ENCODE peak calls at places on chromosomes 1 and 21, in nine cellular contexts. C, E, P, T, M, U, Z, R and G are unnamed samples. For H3K4me1, the result is how much of the 10 kb centered on the place peaks cover.

GRCh38 chr1:100868364-100868995 is 26.2 kb downstream of the EXTL2 start:
- DNase-seq in R (peak), C (no peak), U (no peak), T (peak), P (no peak), E (no peak), M (peak), Z (no peak), G (peak)

GRCh38 chr1:21325231-21325718 is 35.0 kb upstream of the ECE1 start:
- DNase-seq in P (no peak), E (no peak), Z (no peak), M (no peak), C (no peak), R (no peak), U (no peak), T (no peak), G (no peak)

GRCh38 chr1:234573711-234574299 is 36.2 kb downstream of the IRF2BP2 start:
- DNase-seq in C (no peak), P (no peak), Z (no peak), R (peak), E (no peak), M (peak), U (no peak), T (no peak), G (no peak)

GRCh38 chr1:16218014-16218673 is 5.7 kb upstream of the ARHGEF19 start:
- DNase-seq in P (no peak), T (no peak), C (peak), R (no peak), U (peak), M (no peak), Z (no peak), E (no peak), G (no peak)

GRCh38 chr1:160219062-160219929 is 14.1 kb downstream of the PEA15 start:
- DNase-seq in U (no peak), T (peak), E (peak), M (peak), P (no peak), Z (no peak), R (peak), C (peak), G (peak)

GRCh38 chr21:39314155-39315027 is 959 bp upstream of the BRWD1 start:
- DNase-seq in U (peak), Z (no peak), R (peak), T (peak), P (no peak), C (peak), M (peak), E (peak), G (peak)

GRCh38 chr1:25985171-25985570 is 12.7 kb downstream of the PAFAH2 start:
- DNase-seq in R (no peak), P (no peak), E (no peak), U (no peak), T (no peak), Z (no peak), M (no peak), C (no peak), G (no peak)

GRCh38 chr21:20822559-20823133 is 175.6 kb upstream of the NCAM2 start:
- DNase-seq in M (no peak), C (no peak), P (no peak), U (no peak), Z (no peak), E (no peak), R (no peak), T (no peak), G (no peak)

GRCh38 chr1:240801445-240801844 is 189.5 kb upstream of the GREM2 start:
- DNase-seq in U (no peak), P (no peak), R (no peak), Z (no peak), E (no peak), M (peak), C (no peak), T (no peak), G (no peak)

GRCh38 chr21:44297525-44298290 is 2.1 kb upstream of the PFKL start:
- DNase-seq in C (peak), P (no peak), M (peak), R (peak), Z (peak), U (peak), E (peak), T (peak), G (peak)

GRCh38 chr21:38712076-38712475 is 93.7 kb upstream of the ETS2 start:
- DNase-seq in M (peak), C (peak), P (no peak), T (peak), R (peak), E (peak), Z (no peak), U (no peak), G (peak)

DNA sequence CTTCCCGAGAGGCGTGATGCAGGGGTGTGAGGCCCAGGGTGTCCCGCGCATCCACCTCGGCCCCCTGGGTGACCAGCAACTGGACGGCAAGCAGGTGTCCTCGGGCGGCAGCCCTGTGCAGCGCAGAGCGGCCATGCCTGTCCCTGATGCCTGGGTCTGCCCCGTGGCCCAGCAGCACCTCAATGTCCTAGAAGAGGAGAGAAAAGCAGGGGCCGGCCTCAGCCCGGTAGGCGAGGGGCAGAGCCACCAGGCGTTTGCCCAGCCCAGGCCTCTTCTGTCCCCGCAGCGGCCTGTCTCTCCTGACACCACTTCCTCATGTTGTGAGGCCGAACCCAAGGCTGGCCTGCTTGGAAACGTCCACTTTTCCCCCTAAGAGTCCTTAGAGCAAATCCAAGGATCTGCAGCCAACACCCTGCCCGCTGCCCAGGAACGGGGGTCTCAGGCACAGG is 1.7 kb downstream of the ANKRD65 start:
- DNase-seq in C (no peak), R (no peak), M (no peak), U (no peak), E (no peak), T (no peak), P (no peak), Z (no peak), G (no peak)
- H3K27ac ChIP-seq in C (peak), R (no peak), M (no peak), U (peak), E (no peak), T (no peak), P (peak), Z (peak), G (no peak)

DNA sequence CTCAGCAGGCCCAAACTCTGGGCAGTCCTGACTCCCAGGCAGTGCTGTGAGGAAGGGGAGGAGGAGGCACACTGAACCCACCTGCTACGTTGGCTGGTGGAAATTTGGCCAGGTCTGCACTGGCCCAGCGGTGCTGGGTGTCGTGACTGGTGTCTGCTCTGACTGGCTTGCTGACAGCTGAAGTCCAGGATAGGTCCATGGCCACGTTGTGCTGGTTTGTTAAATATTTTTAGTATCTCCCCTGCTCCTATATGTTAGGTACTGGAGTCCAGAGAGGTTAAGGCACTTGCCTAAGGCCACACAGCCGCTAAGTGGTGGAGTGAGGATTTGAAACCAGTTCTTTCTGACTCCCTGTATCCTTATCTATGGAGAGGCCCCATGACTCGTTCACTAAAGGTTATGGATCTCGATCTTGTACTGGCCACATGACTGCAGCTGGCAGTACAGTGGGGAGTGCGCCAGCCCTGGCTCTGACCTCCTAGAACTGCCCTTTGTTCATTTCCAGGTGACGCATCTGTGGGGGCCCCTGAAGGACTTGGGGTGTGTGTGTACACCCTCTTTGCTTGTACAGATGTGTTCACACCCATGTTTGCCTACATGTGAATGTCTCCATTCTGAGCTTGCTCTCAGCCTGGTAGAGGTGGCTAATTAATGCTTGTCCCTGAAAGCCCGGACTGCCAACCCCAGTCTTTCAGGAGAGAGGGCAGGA is 19.6 kb downstream of the TNFRSF1B start:
- DNase-seq in T (peak), C (no peak), P (no peak), R (no peak), M (peak), E (no peak), U (no peak), Z (no peak), G (no peak)
- H3K4me1 ChIP-seq in T (under half), C (under half), P (under half), R (under half), M (under half), E (under half), U (under half), Z (under half), G (under half)

GRCh38 chr1:151994956-151995355 is 1.3 kb upstream of the S100A10 start:
- DNase-seq in P (peak), R (no peak), T (peak), E (peak), C (peak), Z (no peak), U (peak), M (peak), G (peak)
- H3K27ac ChIP-seq in P (peak), R (no peak), T (peak), E (no peak), C (peak), Z (peak), U (no peak), M (peak), G (peak)

GRCh38 chr1:155697046-155697445 is 8.2 kb downstream of the DAP3 start:
- DNase-seq in R (no peak), U (no peak), Z (no peak), C (no peak), M (no peak), P (no peak), T (no peak), E (no peak), G (no peak)
- H3K4me1 ChIP-seq in R (under half), U (under half), Z (under half), C (under half), M (under half), P (under half), T (under half), E (under half), G (under half)

DNA sequence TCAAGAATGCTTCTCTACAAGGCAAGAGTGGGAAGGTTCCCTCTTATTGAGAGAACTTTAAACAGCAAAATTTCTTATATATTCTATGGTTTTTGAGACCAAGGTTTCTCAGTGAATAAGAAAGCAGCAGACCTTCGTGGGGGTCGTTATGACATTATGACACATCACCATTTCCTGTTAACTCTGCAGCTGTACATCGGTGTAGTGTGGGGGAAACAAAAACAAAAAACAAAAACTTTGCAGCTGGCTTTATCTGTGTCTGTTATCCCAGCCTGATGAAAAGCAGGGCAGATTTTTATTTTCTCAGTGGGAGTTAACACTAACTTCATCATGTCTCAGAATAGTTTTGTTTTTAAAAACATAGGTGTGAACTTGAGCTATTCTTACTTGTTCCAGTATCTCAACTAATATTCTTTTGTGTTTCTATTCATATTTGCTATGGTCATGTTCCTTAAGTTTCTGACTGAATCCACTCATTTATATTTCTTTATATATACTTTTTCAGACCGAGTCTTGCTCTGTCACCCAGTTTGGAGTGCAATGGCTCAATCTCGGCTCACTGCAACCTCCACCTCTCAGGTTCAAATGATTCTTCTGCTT is 2.1 kb downstream of the SDE2 start:
- DNase-seq in C (no peak), R (no peak), U (no peak), E (no peak), P (no peak), T (no peak), M (peak), Z (no peak), G (peak)
- H3K27ac ChIP-seq in C (no peak), R (no peak), U (peak), E (no peak), P (no peak), T (no peak), M (no peak), Z (no peak), G (no peak)

GRCh38 chr1:206582537-206583460 is 29.5 kb downstream of the EIF2D start:
- DNase-seq in P (no peak), Z (no peak), C (no peak), T (no peak), M (no peak), E (no peak), U (no peak), R (no peak), G (no peak)
- H3K4me1 ChIP-seq in P (under half), Z (under half), C (under half), T (under half), M (under half), E (under half), U (under half), R (under half), G (under half)

GRCh38 chr1:164565356-164565755 is 6.4 kb downstream of the PBX1 start:
- DNase-seq in Z (no peak), R (peak), P (no peak), U (no peak), E (no peak), C (no peak), T (no peak), M (no peak), G (no peak)

GRCh38 chr1:164562947-164563346 is 4.0 kb downstream of the PBX1 start:
- DNase-seq in M (no peak), R (no peak), C (no peak), P (no peak), T (no peak), U (no peak), Z (no peak), E (no peak), G (no peak)

GRCh38 chr1:164561007-164561406 is 2.0 kb downstream of the PBX1 start:
- DNase-seq in R (no peak), T (no peak), U (no peak), E (no peak), M (no peak), Z (no peak), P (no peak), C (no peak), G (peak)

GRCh38 chr1:164561461-164561860 is 2.5 kb downstream of the PBX1 start:
- DNase-seq in R (no peak), C (no peak), E (no peak), T (no peak), Z (no peak), U (no peak), P (no peak), M (no peak), G (no peak)

DNA sequence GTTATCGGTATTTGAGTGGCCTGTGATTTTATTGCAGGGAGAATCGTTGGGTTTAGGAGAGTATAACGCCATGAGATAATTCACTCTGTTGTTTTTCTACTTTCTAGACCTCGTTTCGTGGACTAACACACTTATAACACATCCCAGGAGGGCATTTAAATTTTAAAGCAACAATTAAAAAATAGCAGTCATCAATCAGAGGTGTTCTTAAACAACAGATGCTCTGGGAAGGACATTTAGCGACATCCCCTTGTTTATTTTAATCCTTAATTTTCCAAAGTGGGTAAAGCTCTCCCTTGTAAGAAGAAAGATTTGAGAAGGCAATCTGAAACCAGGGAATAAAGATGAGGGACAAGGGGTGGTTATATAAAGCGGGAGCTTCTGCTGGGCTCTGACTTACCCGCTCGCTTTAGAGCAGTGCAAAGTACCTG is 4.9 kb downstream of the PBX1 start:
- DNase-seq in P (no peak), E (no peak), C (no peak), M (no peak), R (no peak), Z (no peak), U (no peak), T (no peak), G (no peak)
- H3K27ac ChIP-seq in P (no peak), E (no peak), C (no peak), M (no peak), R (peak), Z (no peak), U (peak), T (peak), G (no peak)

GRCh38 chr1:67791686-67792475 is 41.4 kb downstream of the GNG12 start:
- DNase-seq in U (peak), Z (no peak), M (peak), P (peak), E (no peak), C (no peak), T (no peak), R (no peak), G (peak)
- H3K4me1 ChIP-seq in U (under half), Z (under half), M (under half), P (under half), E (under half), C (under half), T (under half), R (under half), G (half or more)

GRCh38 chr1:223849352-223849751 is 3.6 kb upstream of the TP53BP2 start:
- DNase-seq in T (no peak), M (no peak), C (no peak), E (no peak), P (no peak), Z (no peak), U (no peak), R (no peak), G (no peak)

GRCh38 chr1:223848536-223848935 is 2.8 kb upstream of the TP53BP2 start:
- DNase-seq in C (no peak), E (no peak), U (no peak), M (no peak), P (no peak), R (no peak), T (no peak), Z (no peak), G (no peak)

GRCh38 chr1:223845810-223846667 is at the start of gene TP53BP2:
- DNase-seq in R (peak), T (peak), U (peak), Z (peak), M (peak), E (peak), C (peak), P (peak), G (peak)

GRCh38 chr1:223846668-223847007 is 891 bp upstream of the TP53BP2 start:
- DNase-seq in C (peak), M (no peak), T (peak), P (no peak), E (no peak), R (no peak), Z (no peak), U (peak), G (no peak)

GRCh38 chr1:223847781-223848345 is 2.1 kb upstream of the TP53BP2 start:
- DNase-seq in C (no peak), U (no peak), M (no peak), R (no peak), Z (no peak), P (no peak), E (no peak), T (no peak), G (no peak)
- H3K27ac ChIP-seq in C (no peak), U (peak), M (no peak), R (no peak), Z (no peak), P (no peak), E (no peak), T (no peak), G (no peak)